ENCODE peak calls at places on chromosomes 3 and 15, in nine cellular contexts. B is HepG2, S is endothelial cell of umbilical vein, N is astrocyte, M is neural progenitor cell, G is mammary epithelial cell, J is SK-N-SH, D is GM23338, Y is mesenchymal stem cell. A is an unnamed sample.
A peak's percentile ranks its signal among the peaks of the same experiment; 100 is the strongest.

GRCh38 chr3:30683769-30684168 is 77.4 kb downstream of the TGFBR2 start:
- DNase-seq in B (no peak), S (no peak), N (no peak), M (no peak), G (no peak), J (no peak), D (no peak), Y (no peak), A (no peak)

GRCh38 chr3:32963871-32964270 is 12.4 kb downstream of the CCR4 start:
- DNase-seq in B (no peak), S (no peak), N (no peak), M (no peak), G (peak; percentile 88), J (no peak), D (no peak), Y (no peak), A (no peak)

GRCh38 chr3:23826382-23827061 is 20.8 kb downstream of the UBE2E1 start:
- DNase-seq in B (no peak), S (no peak), N (peak; percentile 18), M (no peak), G (no peak), J (no peak), D (peak; percentile 47), Y (peak; percentile 19), A (no peak)

GRCh38 chr3:155661730-155662129 is 83.1 kb downstream of the PLCH1 start:
- DNase-seq in B (no peak), S (no peak), N (no peak), M (no peak), G (no peak), J (no peak), D (peak; percentile 32), Y (no peak), A (no peak)

GRCh38 chr15:95620934-95621579 is 709.4 kb upstream of the NR2F2 start:
- DNase-seq in B (no peak), S (no peak), N (no peak), M (no peak), G (peak; percentile 12), J (no peak), D (no peak), Y (peak; percentile 80), A (no peak)

GRCh38 chr15:31399544-31400171 is 73.0 kb downstream of the KLF13 start:
- DNase-seq in B (no peak), S (no peak), N (no peak), M (no peak), G (peak; percentile 31), J (no peak), D (no peak), Y (no peak), A (no peak)

GRCh38 chr15:78069630-78070029 is 7.9 kb downstream of the TBC1D2B start:
- DNase-seq in B (no peak), S (no peak), N (no peak), M (no peak), G (no peak), J (no peak), D (no peak), Y (peak; percentile 21), A (peak; percentile 45)

GRCh38 chr3:16486951-16487480 is 26.5 kb downstream of the RFTN1 start:
- DNase-seq in B (no peak), S (no peak), N (no peak), M (no peak), G (no peak), J (no peak), D (no peak), Y (no peak), A (no peak)

GRCh38 chr3:149806171-149806778 is 6.7 kb upstream of the RNF13 start:
- DNase-seq in B (no peak), S (no peak), N (no peak), M (no peak), G (no peak), J (no peak), D (no peak), Y (no peak), A (no peak)

GRCh38 chr15:59587085-59587826 is 24.3 kb upstream of the GCNT3 start:
- DNase-seq in B (no peak), S (no peak), N (no peak), M (no peak), G (peak; percentile 52), J (no peak), D (no peak), Y (no peak), A (no peak)

GRCh38 chr15:36529296-36530011 is 50.0 kb upstream of the CDIN1 start:
- DNase-seq in B (no peak), S (no peak), N (no peak), M (no peak), G (no peak), J (no peak), D (no peak), Y (no peak), A (no peak)

GRCh38 chr15:67127334-67127664 is 61.9 kb downstream of the SMAD3 start:
- DNase-seq in B (no peak), S (no peak), N (no peak), M (no peak), G (peak; percentile 90), J (no peak), D (no peak), Y (no peak), A (no peak)

GRCh38 chr15:90201944-90202375 is 830 bp downstream of the SEMA4B start:
- DNase-seq in B (no peak), S (no peak), N (no peak), M (peak; percentile 55), G (no peak), J (peak; percentile 85), D (peak; percentile 52), Y (peak; percentile 41), A (no peak)

GRCh38 chr3:55373413-55373812 is 113.7 kb downstream of the WNT5A start:
- DNase-seq in B (no peak), S (no peak), N (peak; percentile 16), M (no peak), G (no peak), J (no peak), D (no peak), Y (no peak), A (no peak)

GRCh38 chr3:151169262-151169661 is 33.8 kb downstream of the GPR171 start:
- DNase-seq in B (no peak), S (no peak), N (no peak), M (no peak), G (no peak), J (no peak), D (no peak), Y (peak; percentile 13), A (no peak)

GRCh38 chr3:186782542-186783069 is 771 bp upstream of the EIF4A2 start:
- DNase-seq in B (peak; percentile 30), S (no peak), N (no peak), M (no peak), G (no peak), J (peak; percentile 8), D (no peak), Y (no peak), A (peak; percentile 70)

GRCh38 chr3:28575748-28576589 is 227.3 kb upstream of the AZI2 start:
- DNase-seq in B (no peak), S (no peak), N (peak; percentile 9), M (peak; percentile 76), G (peak; percentile 6), J (peak; percentile 87), D (peak; percentile 67), Y (peak; percentile 18), A (no peak)

GRCh38 chr15:65055201-65055870 is 10.1 kb downstream of the SLC51B start:
- DNase-seq in B (no peak), S (no peak), N (peak; percentile 46), M (no peak), G (no peak), J (peak; percentile 17), D (no peak), Y (peak; percentile 40), A (no peak)
- H3K4me2 ChIP-seq in B (no peak overlapping the region), S (no peak overlapping the region), N (peak overlapping the region; percentile 31), M (no peak overlapping the region), G (no peak overlapping the region), J (no peak overlapping the region), D (no peak overlapping the region), Y (no peak overlapping the region), A (no peak overlapping the region)

GRCh38 chr3:36447063-36447462 is 66.8 kb downstream of the STAC start:
- DNase-seq in B (peak; percentile 3), S (no peak), N (no peak), M (no peak), G (no peak), J (no peak), D (no peak), Y (no peak), A (no peak)

GRCh38 chr3:36443042-36443686 is 62.9 kb downstream of the STAC start:
- DNase-seq in B (no peak), S (no peak), N (no peak), M (no peak), G (no peak), J (no peak), D (no peak), Y (no peak), A (no peak)

GRCh38 chr3:36446230-36446629 is 65.9 kb downstream of the STAC start:
- DNase-seq in B (no peak), S (no peak), N (peak; percentile 41), M (no peak), G (no peak), J (no peak), D (no peak), Y (no peak), A (no peak)

DNA sequence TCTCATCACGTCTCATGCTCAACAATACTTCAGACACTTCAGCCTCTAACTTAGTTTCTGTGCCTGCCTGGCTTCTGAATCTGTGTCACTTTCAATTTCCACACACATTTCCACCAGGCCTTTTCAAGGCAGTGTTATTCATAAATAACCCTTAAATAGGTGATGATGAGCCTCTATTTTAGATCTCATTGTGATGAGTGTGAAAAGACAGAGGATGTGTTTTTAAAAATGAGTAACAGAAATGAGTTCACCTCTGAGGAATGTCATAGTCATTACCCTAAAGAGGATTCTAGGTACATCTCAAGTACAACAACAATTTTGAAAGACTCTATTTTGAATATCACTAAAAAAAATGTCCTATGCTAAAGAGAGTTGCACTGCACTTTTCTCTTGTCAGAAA is 64.6 kb downstream of the STAC start:
- DNase-seq in B (no peak), S (no peak), N (peak; percentile 56), M (no peak), G (peak; percentile 58), J (no peak), D (no peak), Y (no peak), A (no peak)
- H3K27ac ChIP-seq in B (no peak overlapping the region), S (no peak overlapping the region), N (peak overlapping the region; percentile 68), M (no peak overlapping the region), G (peak overlapping the region; percentile 24), J (peak overlapping the region; percentile 53), D (no peak overlapping the region), Y (peak overlapping the region; percentile 53), A (no peak overlapping the region)

DNA sequence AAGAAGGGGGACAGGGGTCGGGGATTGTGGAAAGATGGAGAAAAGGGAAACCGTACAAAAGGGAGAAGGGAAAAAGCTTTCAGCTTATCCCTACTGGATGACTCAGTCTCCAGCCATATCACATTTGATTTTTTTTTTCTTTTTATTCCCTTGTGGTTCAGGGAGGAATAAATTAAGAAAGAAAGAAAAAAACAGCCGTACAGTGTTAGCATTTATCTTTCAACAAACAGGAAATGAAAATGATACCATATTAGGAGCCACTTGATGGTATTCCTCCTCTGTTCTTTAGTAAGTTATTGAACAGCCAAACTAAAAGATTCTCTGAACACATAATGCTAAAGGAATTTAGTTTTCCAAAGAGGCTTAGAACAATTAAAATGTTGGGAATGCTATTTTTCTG is 594.4 kb downstream of the FOXP1 start:
- DNase-seq in B (no peak), S (peak; percentile 62), N (peak; percentile 89), M (no peak), G (no peak), J (no peak), D (no peak), Y (peak; percentile 74), A (no peak)
- H3K36me3 ChIP-seq in B (peaks cover 30% of the 10 kb centered on the region), S (peaks cover 20% of the 10 kb centered on the region), N (peaks cover 45% of the 10 kb centered on the region), M (no peaks in the 10 kb centered on the region), G (peaks cover 19% of the 10 kb centered on the region), J (peaks cover 53% of the 10 kb centered on the region), D (no peaks in the 10 kb centered on the region), Y (peaks cover 9% of the 10 kb centered on the region), A (peaks cover 69% of the 10 kb centered on the region)

GRCh38 chr15:91593653-91594052 is 259.9 kb upstream of the SLCO3A1 start:
- DNase-seq in B (no peak), S (no peak), N (no peak), M (no peak), G (no peak), J (no peak), D (no peak), Y (no peak), A (no peak)
- H3K4me2 ChIP-seq in B (no peak overlapping the region), S (no peak overlapping the region), N (no peak overlapping the region), M (no peak overlapping the region), G (no peak overlapping the region), J (no peak overlapping the region), D (no peak overlapping the region), Y (no peak overlapping the region), A (no peak overlapping the region)

A was measured in OCI-LY7.